ENCODE peak calls at places on chromosomes 7 and 10, in five cellular contexts. M, X, T, N and C are unnamed samples.

GRCh38 chr7:75559355-75559986 is 67.4 kb downstream of the SPDYE5 start:
- DNase-seq in M (no peak), X (no peak), T (peak), N (no peak), C (no peak)

GRCh38 chr10:24894309-24894708 is 58.1 kb downstream of the PRTFDC1 start:
- DNase-seq in M (no peak), X (no peak), T (no peak), N (no peak), C (peak)

GRCh38 chr10:61592581-61592980 is 70.1 kb upstream of the CABCOCO1 start:
- DNase-seq in M (peak), X (peak), T (peak), N (no peak), C (no peak)

GRCh38 chr10:69968830-69969229 is 83.8 kb upstream of the MACROH2A2 start:
- DNase-seq in M (no peak), X (peak), T (no peak), N (no peak), C (no peak)

GRCh38 chr10:124019886-124020797 is 73.3 kb downstream of the CHST15 start:
- DNase-seq in M (peak), X (peak), T (no peak), N (no peak), C (no peak)

GRCh38 chr10:59433720-59434428 is 71.5 kb upstream of the FAM13C start:
- DNase-seq in M (no peak), X (no peak), T (no peak), N (no peak), C (no peak)

GRCh38 chr10:126124044-126124443 is 227.7 kb downstream of the FANK1 start:
- DNase-seq in M (no peak), X (no peak), T (no peak), N (no peak), C (no peak)

GRCh38 chr10:102731222-102731800 is 12.4 kb upstream of the WBP1L start:
- DNase-seq in M (no peak), X (no peak), T (no peak), N (no peak), C (no peak)

GRCh38 chr7:101814996-101815825 is 2.2 kb upstream of the CUX1 start:
- DNase-seq in M (peak), X (peak), T (peak), N (no peak), C (peak)

GRCh38 chr7:107860981-107861652 is 29.9 kb upstream of the DLD start:
- DNase-seq in M (no peak), X (no peak), T (no peak), N (no peak), C (no peak)

GRCh38 chr7:33446551-33446950 is 317.2 kb downstream of the BBS9 start:
- DNase-seq in M (no peak), X (no peak), T (peak), N (no peak), C (no peak)

GRCh38 chr7:149334219-149334618 is 72.2 kb downstream of the ZNF783 start:
- DNase-seq in M (no peak), X (no peak), T (no peak), N (no peak), C (no peak)

GRCh38 chr7:51318886-51319579 is 2.4 kb upstream of the COBL start:
- DNase-seq in M (no peak), X (no peak), T (no peak), N (no peak), C (no peak)

GRCh38 chr7:32574626-32575025 is 79.3 kb downstream of the AVL9 start:
- DNase-seq in M (no peak), X (no peak), T (no peak), N (no peak), C (no peak)

GRCh38 chr7:122935620-122936019 is 49.4 kb upstream of the CADPS2 start:
- DNase-seq in M (no peak), X (no peak), T (no peak), N (no peak), C (no peak)

GRCh38 chr7:150520145-150520544 is 5.5 kb downstream of the GIMAP7 start:
- DNase-seq in M (no peak), X (no peak), T (no peak), N (no peak), C (no peak)

GRCh38 chr10:121999301-121999700 is 10.3 kb downstream of the TACC2 start:
- DNase-seq in M (no peak), X (no peak), T (no peak), N (no peak), C (no peak)

GRCh38 chr10:125159486-125159931 is 854 bp downstream of the CTBP2 start:
- DNase-seq in M (no peak), X (peak), T (peak), N (no peak), C (peak)

GRCh38 chr10:4137299-4137698 is 352.3 kb upstream of the KLF6 start:
- DNase-seq in M (no peak), X (no peak), T (no peak), N (no peak), C (no peak)
- H2BK12ac ChIP-seq in M (no peak), X (no peak), T (no peak), N (no peak), C (no peak)

DNA sequence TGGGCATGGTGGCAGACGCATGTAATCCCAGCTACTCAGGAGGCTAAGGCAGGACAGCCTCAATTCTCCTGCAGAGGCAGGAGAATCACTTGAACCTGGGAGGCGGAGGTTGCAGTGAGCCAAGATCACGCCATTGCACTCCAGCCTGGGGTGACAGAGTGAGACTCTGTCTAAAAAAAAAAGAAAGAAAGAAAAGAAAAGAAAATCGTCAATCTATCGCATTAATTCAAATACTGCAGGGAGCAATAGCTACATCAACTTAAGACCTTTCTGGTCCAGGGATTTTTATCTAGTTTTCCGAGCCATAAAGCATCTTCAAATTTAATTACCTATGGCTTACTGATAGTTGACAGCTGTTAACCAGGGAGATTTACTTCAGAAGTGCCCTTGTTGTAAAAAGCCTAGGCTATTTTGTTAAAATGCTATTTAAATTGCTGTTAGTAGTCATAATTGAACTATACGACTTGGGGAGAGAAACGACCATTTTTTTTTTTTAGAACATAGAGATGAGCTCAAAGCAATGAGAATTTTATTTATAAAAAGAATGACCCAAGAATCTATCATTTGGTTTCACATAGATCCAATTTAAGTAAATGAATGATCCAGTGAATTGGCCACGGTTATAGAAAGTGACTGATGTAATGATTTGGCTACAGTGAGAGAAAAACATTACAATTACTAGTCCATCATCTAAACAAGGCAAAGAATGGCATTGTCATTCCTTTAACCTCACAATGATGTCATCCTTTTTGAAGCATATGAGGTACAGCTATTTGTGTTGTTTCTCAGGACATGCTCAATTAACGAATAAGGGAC is 85.4 kb downstream of the SEMA3C start:
- DNase-seq in M (no peak), X (no peak), T (peak), N (no peak), C (no peak)
- H2BK12ac ChIP-seq in M (no peak), X (no peak), T (no peak), N (no peak), C (no peak)

DNA sequence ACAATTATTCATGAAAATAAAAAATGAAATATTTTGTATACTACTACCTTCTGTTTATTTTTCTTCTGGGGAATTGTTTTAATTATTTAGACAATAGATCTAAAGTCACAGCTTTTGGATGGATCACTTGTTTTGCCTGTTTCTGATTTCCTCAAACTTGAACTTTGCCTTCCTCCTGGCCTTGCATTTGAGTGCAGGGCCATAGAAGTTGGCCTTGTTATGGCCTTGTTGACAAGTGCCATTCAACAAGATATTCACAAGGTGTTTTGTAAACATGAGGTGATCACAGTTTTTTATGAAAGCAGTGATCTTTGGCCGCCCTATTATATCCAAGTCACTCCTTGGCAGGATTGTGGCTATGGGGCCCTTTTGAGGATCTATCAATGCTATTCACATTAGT is 4.6 kb downstream of the ZNF22 start:
- DNase-seq in M (no peak), X (no peak), T (no peak), N (no peak), C (no peak)
- H2BK12ac ChIP-seq in M (no peak), X (no peak), T (no peak), N (no peak), C (no peak)

GRCh38 chr10:104681485-104681884 is 40.4 kb downstream of the SORCS3 start:
- DNase-seq in M (no peak), X (no peak), T (no peak), N (no peak), C (no peak)

GRCh38 chr10:104683567-104683966 is 42.5 kb downstream of the SORCS3 start:
- DNase-seq in M (no peak), X (peak), T (no peak), N (no peak), C (no peak)

GRCh38 chr10:104678658-104679057 is 37.6 kb downstream of the SORCS3 start:
- DNase-seq in M (no peak), X (no peak), T (no peak), N (no peak), C (no peak)

GRCh38 chr10:104680467-104681401 is 39.6 kb downstream of the SORCS3 start:
- DNase-seq in M (peak), X (peak), T (no peak), N (peak), C (no peak)
- H2BK12ac ChIP-seq in M (no peak), X (peak), T (no peak), N (no peak), C (no peak)

DNA sequence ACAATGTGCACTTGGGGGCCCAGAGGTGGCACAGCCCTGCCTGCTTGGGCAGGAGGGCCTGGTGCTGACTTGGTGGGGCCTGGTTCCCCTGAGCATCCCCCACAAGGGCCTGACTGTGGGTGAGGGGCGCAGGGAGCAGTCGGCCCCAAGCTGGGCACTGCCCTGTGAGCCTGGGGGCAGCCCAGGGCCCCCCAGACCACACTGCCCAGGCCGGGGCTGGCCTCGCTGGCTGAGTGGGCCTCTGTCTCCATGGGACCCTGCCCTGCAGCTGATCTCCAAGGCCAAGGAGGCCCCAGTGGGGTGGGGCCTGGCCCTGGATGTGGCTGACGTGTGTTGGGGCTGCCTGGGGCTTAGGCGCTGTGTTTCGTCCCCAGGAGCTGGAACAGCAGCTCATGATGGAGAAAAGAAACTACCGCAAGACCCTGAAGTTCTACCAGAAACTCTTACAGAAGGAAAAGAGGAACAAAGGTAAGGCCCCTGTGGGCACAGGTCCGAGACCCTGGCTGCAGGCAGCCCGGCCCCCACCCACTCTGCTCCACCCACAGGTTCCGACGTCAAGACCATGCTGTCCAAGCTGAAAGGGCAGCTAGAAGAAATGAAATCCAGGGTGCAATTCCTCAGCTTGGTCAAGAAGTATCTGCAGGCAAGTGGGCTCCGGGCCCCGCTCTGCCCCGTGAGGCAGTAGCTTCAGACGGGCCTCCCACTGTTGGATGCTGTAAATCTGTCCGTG is 23.5 kb upstream of the UTF1 start:
- DNase-seq in M (no peak), X (no peak), T (no peak), N (no peak), C (no peak)
- H2BK12ac ChIP-seq in M (no peak), X (no peak), T (no peak), N (no peak), C (no peak)

GRCh38 chr10:48788551-48788950 is 103.9 kb downstream of the WDFY4 start:
- DNase-seq in M (no peak), X (no peak), T (no peak), N (no peak), C (no peak)

GRCh38 chr10:48790740-48791044 is 106.0 kb downstream of the WDFY4 start:
- DNase-seq in M (no peak), X (no peak), T (no peak), N (no peak), C (no peak)

GRCh38 chr10:48791267-48791928 is 106.7 kb downstream of the WDFY4 start:
- DNase-seq in M (no peak), X (no peak), T (no peak), N (no peak), C (no peak)

GRCh38 chr10:48792121-48792520 is 107.4 kb downstream of the WDFY4 start:
- DNase-seq in M (no peak), X (no peak), T (no peak), N (no peak), C (no peak)

DNA sequence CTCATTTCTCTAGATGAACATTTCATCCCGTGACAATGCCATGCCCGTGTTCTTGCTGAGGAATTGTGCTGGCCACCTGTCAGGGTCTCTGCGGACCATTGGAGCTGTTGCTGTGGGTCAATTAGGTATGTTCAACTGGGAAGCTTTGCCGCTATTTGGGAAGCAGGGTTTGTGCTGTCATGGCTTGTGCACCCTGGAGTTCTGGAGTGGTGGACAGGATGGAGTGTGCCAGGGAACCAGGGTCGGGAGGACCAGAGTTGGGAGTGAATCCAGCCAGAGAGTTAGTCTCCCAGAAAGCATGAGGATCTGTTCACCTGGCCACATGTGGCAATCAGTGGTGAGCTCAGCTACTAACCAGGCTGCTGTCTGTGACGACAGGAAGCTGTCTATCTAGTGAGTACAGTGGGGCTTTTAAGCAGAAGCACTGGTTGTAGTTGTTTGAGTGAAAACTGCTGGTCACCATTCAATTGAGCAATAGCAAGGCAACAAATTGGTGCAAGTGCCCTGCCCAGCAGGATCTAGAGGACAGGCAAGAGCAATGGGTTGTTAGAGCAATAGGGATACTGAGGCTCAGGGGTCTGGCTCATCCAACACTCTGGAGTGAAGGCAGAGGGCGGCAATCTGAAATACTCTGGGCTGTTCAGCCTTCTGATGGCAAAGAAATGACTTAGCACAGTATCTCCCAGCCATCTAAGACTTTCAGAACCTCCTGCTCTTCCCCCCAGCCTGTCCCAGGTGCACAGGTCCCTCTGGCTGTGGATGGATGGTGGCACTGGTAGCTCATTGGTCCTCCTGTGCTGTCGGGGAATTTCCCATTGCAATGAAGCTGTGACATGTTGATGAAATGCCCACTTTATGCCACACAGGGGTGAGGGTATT is 105.4 kb downstream of the WDFY4 start:
- DNase-seq in M (no peak), X (no peak), T (no peak), N (no peak), C (no peak)
- H2BK12ac ChIP-seq in M (no peak), X (no peak), T (no peak), N (no peak), C (no peak)

GRCh38 chr7:30787476-30787875 is 16.3 kb downstream of the MINDY4 start:
- DNase-seq in M (no peak), X (no peak), T (no peak), N (no peak), C (no peak)
- H2BK12ac ChIP-seq in M (no peak), X (no peak), T (no peak), N (no peak), C (no peak)

GRCh38 chr7:69172357-69173098 is 425.7 kb upstream of the AUTS2 start:
- DNase-seq in M (no peak), X (no peak), T (peak), N (no peak), C (no peak)

GRCh38 chr7:69177941-69178494 is 420.3 kb upstream of the AUTS2 start:
- DNase-seq in M (no peak), X (no peak), T (no peak), N (no peak), C (no peak)

GRCh38 chr7:69180662-69181061 is 417.6 kb upstream of the AUTS2 start:
- DNase-seq in M (no peak), X (no peak), T (no peak), N (no peak), C (no peak)

GRCh38 chr7:69173341-69173740 is 424.9 kb upstream of the AUTS2 start:
- DNase-seq in M (no peak), X (no peak), T (no peak), N (no peak), C (no peak)

DNA sequence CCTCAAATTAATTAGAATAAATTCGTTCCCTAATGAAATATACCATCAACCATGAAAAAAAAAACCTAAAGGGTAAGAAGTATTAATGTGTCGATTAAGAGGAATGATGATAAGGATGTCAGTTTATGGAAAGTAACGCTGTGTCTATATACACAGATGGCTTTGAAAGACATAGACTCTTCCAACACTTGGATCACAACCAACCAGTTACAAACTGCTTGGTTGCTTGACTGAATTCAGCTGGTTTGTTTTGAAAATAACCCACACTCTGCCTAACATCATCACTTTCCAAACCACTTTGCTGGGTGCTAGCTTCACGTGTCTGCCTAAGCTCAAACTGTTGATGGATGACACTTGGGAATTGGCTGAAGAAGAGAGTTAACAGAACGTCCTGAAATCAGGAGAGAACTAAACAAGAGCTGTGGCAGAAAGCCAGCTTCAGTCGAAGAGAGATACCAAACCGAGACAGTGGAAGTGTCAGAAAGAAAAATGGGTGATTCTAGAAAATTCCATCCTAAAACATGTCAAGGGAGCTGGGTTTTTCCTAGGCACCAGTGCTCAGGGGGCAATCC is 420.9 kb upstream of the AUTS2 start:
- DNase-seq in M (no peak), X (no peak), T (no peak), N (no peak), C (no peak)
- H2BK12ac ChIP-seq in M (no peak), X (no peak), T (no peak), N (no peak), C (no peak)

GRCh38 chr7:147282204-147282603 is 1165.6 kb downstream of the CNTNAP2 start:
- DNase-seq in M (no peak), X (no peak), T (no peak), N (no peak), C (no peak)

GRCh38 chr7:147279516-147279915 is 1162.9 kb downstream of the CNTNAP2 start:
- DNase-seq in M (no peak), X (no peak), T (no peak), N (no peak), C (no peak)

GRCh38 chr7:147279951-147280350 is 1163.3 kb downstream of the CNTNAP2 start:
- DNase-seq in M (no peak), X (no peak), T (no peak), N (peak), C (no peak)

GRCh38 chr7:147276783-147277370 is 1160.3 kb downstream of the CNTNAP2 start:
- DNase-seq in M (no peak), X (no peak), T (no peak), N (no peak), C (no peak)
- H2BK12ac ChIP-seq in M (no peak), X (no peak), T (no peak), N (no peak), C (no peak)

GRCh38 chr10:99894613-99895012 is 112.2 kb downstream of the ABCC2 start:
- DNase-seq in M (no peak), X (no peak), T (no peak), N (no peak), C (no peak)

DNA sequence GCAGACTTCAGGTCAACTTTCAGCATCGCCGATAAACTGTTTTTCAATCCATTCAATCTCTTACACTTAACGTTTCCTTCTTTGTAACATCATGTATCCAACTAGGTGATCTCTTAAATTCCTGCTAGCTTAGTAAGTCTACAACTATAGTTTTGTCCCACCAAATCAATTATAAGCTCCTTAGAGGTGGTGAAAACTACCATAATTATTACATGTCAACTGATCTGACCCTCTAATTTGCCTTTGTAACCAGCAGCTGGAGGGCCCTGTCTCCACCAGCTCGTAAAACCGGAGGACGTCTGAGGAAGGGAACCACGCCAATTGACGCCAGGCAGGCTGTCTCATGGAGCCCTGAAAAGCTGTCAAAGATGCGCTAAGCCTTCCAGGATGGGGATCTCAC is 113.4 kb downstream of the ABCC2 start:
- DNase-seq in M (no peak), X (no peak), T (no peak), N (no peak), C (no peak)
- H2BK12ac ChIP-seq in M (no peak), X (no peak), T (no peak), N (no peak), C (no peak)